ENCODE peak calls at places on chromosome 16, in five cellular contexts. L is suprapubic skin, I is thyroid gland, F is GM12891, P is stomach. Y is an unnamed sample.

GRCh38 chr16:48366165-48367093 is 18.8 kb downstream of the SIAH1 start:
- DNase-seq in P (peak; percentile 53), F (peak; percentile 32), I (no peak), L (no peak), Y (no peak)

GRCh38 chr16:48109496-48109895 is 46.3 kb downstream of the ABCC12 start:
- DNase-seq in I (no peak), L (no peak), F (no peak), P (no peak), Y (no peak)

GRCh38 chr16:2210009-2210332 is 692 bp downstream of the BRICD5 start:
- DNase-seq in L (no peak), F (no peak), I (no peak), P (no peak), Y (no peak)

GRCh38 chr16:1971678-1972489 is at the start of gene TBL3:
- DNase-seq in F (peak; percentile 99), P (peak; percentile 94), L (peak; percentile 98), I (peak; percentile 93), Y (peak; percentile 97)

GRCh38 chr16:2912330-2913199 is 834 bp downstream of the FLYWCH1 start:
- DNase-seq in I (peak; percentile 28), L (no peak), P (peak; percentile 33), F (no peak), Y (no peak)

GRCh38 chr16:29816694-29817441 is 916 bp downstream of the PAGR1 start:
- DNase-seq in L (no peak), F (peak; percentile 52), P (peak; percentile 65), I (peak; percentile 77), Y (no peak)

GRCh38 chr16:819336-819735 is 18.8 kb upstream of the GNG13 start:
- DNase-seq in P (no peak), F (no peak), I (no peak), L (no peak), Y (no peak)

GRCh38 chr16:51763072-51763658 is 612.1 kb upstream of the SALL1 start:
- DNase-seq in F (no peak), P (no peak), I (peak; percentile 91), L (no peak), Y (no peak)

GRCh38 chr16:3665508-3665907 is 11.0 kb downstream of the DNASE1 start:
- DNase-seq in P (no peak), L (no peak), F (no peak), I (no peak), Y (no peak)

GRCh38 chr16:3454093-3454492 is 10.6 kb downstream of the NAA60 start:
- DNase-seq in L (no peak), I (no peak), F (no peak), P (peak; percentile 14), Y (peak; percentile 83)

GRCh38 chr16:61148930-61149329 is 887.3 kb downstream of the CDH8 start:
- DNase-seq in P (no peak), I (no peak), F (no peak), L (no peak), Y (no peak)

GRCh38 chr16:78462261-78463208 is 363.1 kb downstream of the WWOX start:
- DNase-seq in F (no peak), P (no peak), L (no peak), I (peak; percentile 57), Y (no peak)

GRCh38 chr16:88069397-88070168 is 118.3 kb downstream of the BANP start:
- DNase-seq in L (no peak), I (no peak), P (peak; percentile 45), F (peak; percentile 91), Y (no peak)

GRCh38 chr16:2008009-2008526 is 1.6 kb downstream of the ZNF598 start:
- DNase-seq in F (no peak), I (no peak), P (no peak), L (no peak), Y (no peak)

GRCh38 chr16:68370921-68371651 is 60.3 kb downstream of the PRMT7 start:
- DNase-seq in I (no peak), L (no peak), P (no peak), F (no peak), Y (no peak)

GRCh38 chr16:17461951-17462729 is 8.6 kb downstream of the XYLT1 start:
- DNase-seq in F (no peak), P (no peak), I (no peak), L (no peak), Y (no peak)

GRCh38 chr16:86995456-86995855 is 321.7 kb downstream of the C16orf95 start:
- DNase-seq in F (no peak), L (no peak), P (no peak), I (no peak), Y (no peak)

GRCh38 chr16:77993586-77993985 is 28.8 kb upstream of the CLEC3A start:
- DNase-seq in I (no peak), L (no peak), P (no peak), F (no peak), Y (no peak)

GRCh38 chr16:75080205-75081029 is 36.2 kb downstream of the LDHD start:
- DNase-seq in P (no peak), I (no peak), F (no peak), L (no peak), Y (peak; percentile 68)

GRCh38 chr16:57276596-57276995 is 7.9 kb downstream of the PLLP start:
- DNase-seq in I (no peak), L (no peak), F (no peak), P (no peak), Y (no peak)

GRCh38 chr16:75433732-75434413 is 570 bp upstream of the CFDP1 start:
- DNase-seq in L (peak; percentile 81), F (peak; percentile 47), P (peak; percentile 71), I (peak; percentile 75), Y (peak; percentile 45)

GRCh38 chr16:52496051-52496876 is 50.7 kb downstream of the TOX3 start:
- DNase-seq in P (no peak), L (no peak), F (no peak), I (no peak), Y (no peak)

GRCh38 chr16:53911506-53911905 is 207.6 kb downstream of the FTO start:
- DNase-seq in P (no peak), L (no peak), F (no peak), I (no peak), Y (no peak)

GRCh38 chr16:8801686-8802085 is 4.0 kb downstream of the PMM2 start:
- DNase-seq in F (no peak), I (no peak), P (no peak), L (no peak), Y (no peak)

GRCh38 chr16:1152123-1152638 is 725 bp upstream of the CACNA1H start:
- DNase-seq in I (no peak), L (no peak), P (no peak), F (no peak), Y (no peak)

GRCh38 chr16:47309581-47310312 is 151.1 kb downstream of the ITFG1 start:
- DNase-seq in L (no peak), P (no peak), F (no peak), I (no peak), Y (no peak)

GRCh38 chr16:48165961-48166578 is 10.3 kb upstream of the ABCC12 start:
- DNase-seq in F (no peak), I (no peak), P (no peak), L (no peak), Y (no peak)

GRCh38 chr16:48176635-48177408 is 21.0 kb upstream of the ABCC12 start:
- DNase-seq in I (no peak), F (no peak), P (no peak), L (no peak), Y (no peak)

GRCh38 chr16:52680993-52681392 is 134.1 kb upstream of the TOX3 start:
- DNase-seq in L (no peak), P (no peak), F (no peak), I (peak; percentile 27), Y (no peak)

GRCh38 chr16:11475896-11476630 is 110.7 kb downstream of the LITAF start:
- DNase-seq in L (no peak), P (no peak), F (no peak), I (no peak), Y (no peak)

GRCh38 chr16:11474617-11475291 is 112.0 kb downstream of the LITAF start:
- DNase-seq in F (no peak), I (no peak), L (no peak), P (peak; percentile 35), Y (no peak)

GRCh38 chr16:11478431-11479119 is 108.1 kb downstream of the LITAF start:
- DNase-seq in F (no peak), L (no peak), I (no peak), P (no peak), Y (no peak)

GRCh38 chr16:11473728-11474127 is 113.0 kb downstream of the LITAF start:
- DNase-seq in I (no peak), F (no peak), P (no peak), L (no peak), Y (no peak)

GRCh38 chr16:11476676-11477075 is 110.0 kb downstream of the LITAF start:
- DNase-seq in P (no peak), F (no peak), L (no peak), I (no peak), Y (no peak)
- TF ChIP-seq POLR2A in P (no peak), F (no peak), L (no peak), I (no peak), Y (no peak)

GRCh38 chr16:50065624-50066481 is at the start of gene HEATR3:
- DNase-seq in I (peak; percentile 88), L (peak; percentile 94), P (peak; percentile 95), F (peak; percentile 89), Y (peak; percentile 96)
- TF ChIP-seq POLR2A in I (no peak), L (no peak), P (no peak), F (peak; percentile 66), Y (peak; percentile 94)

GRCh38 chr16:81505011-81505660 is 60.5 kb downstream of the CMIP start:
- DNase-seq in P (no peak), L (no peak), F (peak; percentile 54), I (peak; percentile 72), Y (no peak)
- TF ChIP-seq POLR2A in P (no peak), L (no peak), F (peak; percentile 51), I (no peak), Y (no peak)

GRCh38 chr16:66640724-66641314 is 36.3 kb downstream of the CMTM3 start:
- DNase-seq in L (no peak), P (no peak), I (no peak), F (no peak), Y (no peak)
- TF ChIP-seq POLR2A in L (no peak), P (no peak), I (no peak), F (no peak), Y (no peak)

Y was measured in H54.